ENCODE peak calls at places on chromosomes 7 and 10, in ten cellular contexts. One of them, this sample, is unnamed.

GRCh38 chr7:139853576-139854511 is 24.8 kb downstream of the TBXAS1 start:
- DNase-seq in PC-9: no peak
- DNase-seq in left ventricle myocardium inferior: no peak
- DNase-seq in right atrium auricular region: peak; percentile 83
- DNase-seq in GM13976: no peak
- DNase-seq in RWPE2: no peak
- DNase-seq in stomach: peak; percentile 39
- DNase-seq in lung: no peak
- DNase-seq in neural crest cell: no peak
- DNase-seq in suprapubic skin: no peak
- DNase-seq in this sample: peak; percentile 42

GRCh38 chr7:79245623-79246249 is 207.7 kb downstream of the MAGI2 start:
- DNase-seq in neural crest cell: no peak
- DNase-seq in suprapubic skin: no peak
- DNase-seq in GM13976: no peak
- DNase-seq in left ventricle myocardium inferior: no peak
- DNase-seq in RWPE2: no peak
- DNase-seq in lung: no peak
- DNase-seq in stomach: no peak
- DNase-seq in right atrium auricular region: no peak
- DNase-seq in PC-9: no peak
- DNase-seq in this sample: no peak

GRCh38 chr7:137628211-137628610 is 218.6 kb downstream of the DGKI start:
- DNase-seq in PC-9: no peak
- DNase-seq in suprapubic skin: no peak
- DNase-seq in GM13976: no peak
- DNase-seq in neural crest cell: no peak
- DNase-seq in RWPE2: no peak
- DNase-seq in right atrium auricular region: no peak
- DNase-seq in stomach: no peak
- DNase-seq in lung: no peak
- DNase-seq in left ventricle myocardium inferior: no peak
- DNase-seq in this sample: no peak

GRCh38 chr7:155456772-155457543 is 971 bp upstream of the EN2 start:
- DNase-seq in suprapubic skin: no peak
- DNase-seq in PC-9: no peak
- DNase-seq in neural crest cell: peak; percentile 68
- DNase-seq in RWPE2: peak; percentile 43
- DNase-seq in left ventricle myocardium inferior: peak; percentile 67
- DNase-seq in GM13976: peak; percentile 54
- DNase-seq in lung: peak; percentile 40
- DNase-seq in stomach: peak; percentile 42
- DNase-seq in right atrium auricular region: peak; percentile 60
- DNase-seq in this sample: no peak

GRCh38 chr7:131012477-131013031 is 278.5 kb upstream of the KLF14 start:
- DNase-seq in stomach: no peak
- DNase-seq in RWPE2: no peak
- DNase-seq in lung: no peak
- DNase-seq in GM13976: no peak
- DNase-seq in left ventricle myocardium inferior: no peak
- DNase-seq in suprapubic skin: no peak
- DNase-seq in neural crest cell: no peak
- DNase-seq in right atrium auricular region: no peak
- DNase-seq in PC-9: no peak
- DNase-seq in this sample: no peak

GRCh38 chr7:30660331-30661255 is 21.7 kb downstream of the CRHR2 start:
- DNase-seq in suprapubic skin: no peak
- DNase-seq in PC-9: no peak
- DNase-seq in RWPE2: peak; percentile 38
- DNase-seq in neural crest cell: no peak
- DNase-seq in right atrium auricular region: no peak
- DNase-seq in left ventricle myocardium inferior: no peak
- DNase-seq in stomach: no peak
- DNase-seq in GM13976: no peak
- DNase-seq in lung: no peak
- DNase-seq in this sample: no peak

GRCh38 chr10:132861884-132862461 is 76.0 kb upstream of the NKX6-2 start:
- DNase-seq in PC-9: no peak
- DNase-seq in stomach: no peak
- DNase-seq in RWPE2: peak; percentile 50
- DNase-seq in suprapubic skin: peak; percentile 79
- DNase-seq in lung: no peak
- DNase-seq in neural crest cell: no peak
- DNase-seq in right atrium auricular region: no peak
- DNase-seq in GM13976: no peak
- DNase-seq in left ventricle myocardium inferior: peak; percentile 12
- DNase-seq in this sample: no peak

GRCh38 chr10:22693371-22693784 is 21.0 kb downstream of the PIP4K2A start:
- DNase-seq in left ventricle myocardium inferior: no peak
- DNase-seq in PC-9: no peak
- DNase-seq in lung: no peak
- DNase-seq in suprapubic skin: no peak
- DNase-seq in stomach: no peak
- DNase-seq in right atrium auricular region: no peak
- DNase-seq in GM13976: no peak
- DNase-seq in RWPE2: no peak
- DNase-seq in neural crest cell: no peak
- DNase-seq in this sample: no peak

GRCh38 chr10:77940225-77940624 is 13.7 kb upstream of the DLG5 start:
- DNase-seq in lung: no peak
- DNase-seq in suprapubic skin: no peak
- DNase-seq in neural crest cell: no peak
- DNase-seq in PC-9: no peak
- DNase-seq in left ventricle myocardium inferior: no peak
- DNase-seq in RWPE2: no peak
- DNase-seq in GM13976: no peak
- DNase-seq in stomach: no peak
- DNase-seq in right atrium auricular region: no peak
- DNase-seq in this sample: no peak

GRCh38 chr7:132897093-132897492 is 184.8 kb downstream of the CHCHD3 start:
- DNase-seq in left ventricle myocardium inferior: no peak
- DNase-seq in stomach: no peak
- DNase-seq in right atrium auricular region: no peak
- DNase-seq in PC-9: no peak
- DNase-seq in GM13976: no peak
- DNase-seq in suprapubic skin: no peak
- DNase-seq in neural crest cell: no peak
- DNase-seq in RWPE2: no peak
- DNase-seq in lung: no peak
- DNase-seq in this sample: no peak

GRCh38 chr7:132895231-132895630 is 186.7 kb downstream of the CHCHD3 start:
- DNase-seq in stomach: no peak
- DNase-seq in neural crest cell: no peak
- DNase-seq in lung: no peak
- DNase-seq in PC-9: no peak
- DNase-seq in GM13976: no peak
- DNase-seq in suprapubic skin: no peak
- DNase-seq in left ventricle myocardium inferior: no peak
- DNase-seq in right atrium auricular region: no peak
- DNase-seq in RWPE2: no peak
- DNase-seq in this sample: no peak

GRCh38 chr7:132901241-132901640 is 180.6 kb downstream of the CHCHD3 start:
- DNase-seq in right atrium auricular region: no peak
- DNase-seq in left ventricle myocardium inferior: no peak
- DNase-seq in RWPE2: no peak
- DNase-seq in GM13976: no peak
- DNase-seq in suprapubic skin: no peak
- DNase-seq in lung: no peak
- DNase-seq in neural crest cell: no peak
- DNase-seq in PC-9: no peak
- DNase-seq in stomach: no peak
- DNase-seq in this sample: no peak

GRCh38 chr7:132904209-132904608 is 177.7 kb downstream of the CHCHD3 start:
- DNase-seq in lung: no peak
- DNase-seq in stomach: no peak
- DNase-seq in RWPE2: no peak
- DNase-seq in PC-9: no peak
- DNase-seq in suprapubic skin: no peak
- DNase-seq in neural crest cell: no peak
- DNase-seq in right atrium auricular region: no peak
- DNase-seq in left ventricle myocardium inferior: no peak
- DNase-seq in GM13976: no peak
- DNase-seq in this sample: no peak

DNA sequence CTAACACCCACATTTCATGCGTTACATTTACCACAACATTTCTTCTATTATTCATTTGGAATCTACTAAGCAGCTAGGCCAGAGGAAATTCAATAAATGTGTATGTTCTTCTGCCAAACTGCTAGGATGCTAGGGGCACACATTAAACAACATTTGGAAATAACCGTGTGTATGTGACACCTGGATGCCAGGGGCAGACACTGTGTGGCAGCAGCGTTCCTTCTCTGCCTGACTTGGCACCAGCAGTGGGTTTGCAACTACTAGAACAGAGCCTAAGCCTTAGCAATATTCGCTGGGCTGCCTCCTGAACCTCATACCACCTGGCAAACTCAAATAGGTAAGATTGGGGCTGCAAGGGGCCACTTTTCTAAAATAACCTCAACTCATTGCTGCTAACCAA is 182.1 kb downstream of the CHCHD3 start:
- DNase-seq in suprapubic skin: no peak
- DNase-seq in left ventricle myocardium inferior: no peak
- DNase-seq in stomach: no peak
- DNase-seq in GM13976: no peak
- DNase-seq in RWPE2: no peak
- DNase-seq in right atrium auricular region: no peak
- DNase-seq in neural crest cell: no peak
- DNase-seq in PC-9: no peak
- DNase-seq in lung: no peak
- DNase-seq in this sample: no peak
- TF ChIP-seq CTCF in suprapubic skin: no peak
- TF ChIP-seq CTCF in left ventricle myocardium inferior: no peak
- TF ChIP-seq CTCF in stomach: no peak
- TF ChIP-seq CTCF in GM13976: no peak
- TF ChIP-seq CTCF in RWPE2: no peak
- TF ChIP-seq CTCF in right atrium auricular region: no peak
- TF ChIP-seq CTCF in neural crest cell: no peak
- TF ChIP-seq CTCF in PC-9: no peak
- TF ChIP-seq CTCF in lung: no peak
- TF ChIP-seq CTCF in this sample: no peak

DNA sequence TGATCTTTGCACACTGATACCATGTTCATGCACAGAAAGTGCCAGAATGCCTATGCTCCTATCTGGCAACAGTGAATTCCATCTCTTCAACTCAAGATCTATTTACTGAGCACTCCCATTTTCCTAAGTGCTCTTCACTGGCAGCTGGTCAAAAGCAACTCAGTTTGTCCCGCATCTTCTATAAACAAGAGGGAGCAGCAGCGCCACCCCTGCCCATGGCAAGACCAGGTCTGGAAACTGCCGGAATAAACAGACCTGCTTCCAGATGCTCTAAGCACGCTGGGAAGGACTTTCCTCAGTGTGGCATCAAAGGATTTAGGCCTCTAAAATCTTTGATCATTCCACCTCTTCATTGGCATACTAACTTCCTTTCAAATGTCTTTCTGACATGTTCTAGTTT is 104.4 kb upstream of the MACROH2A2 start:
- DNase-seq in right atrium auricular region: no peak
- DNase-seq in GM13976: no peak
- DNase-seq in RWPE2: no peak
- DNase-seq in lung: no peak
- DNase-seq in neural crest cell: no peak
- DNase-seq in suprapubic skin: no peak
- DNase-seq in PC-9: no peak
- DNase-seq in stomach: no peak
- DNase-seq in left ventricle myocardium inferior: no peak
- DNase-seq in this sample: no peak
- TF ChIP-seq CTCF in right atrium auricular region: no peak
- TF ChIP-seq CTCF in GM13976: no peak
- TF ChIP-seq CTCF in RWPE2: no peak
- TF ChIP-seq CTCF in lung: no peak
- TF ChIP-seq CTCF in neural crest cell: no peak
- TF ChIP-seq CTCF in suprapubic skin: no peak
- TF ChIP-seq CTCF in PC-9: no peak
- TF ChIP-seq CTCF in stomach: no peak
- TF ChIP-seq CTCF in left ventricle myocardium inferior: no peak
- TF ChIP-seq CTCF in this sample: no peak

GRCh38 chr10:1581189-1581588 is 156.1 kb downstream of the ADARB2 start:
- DNase-seq in suprapubic skin: no peak
- DNase-seq in PC-9: no peak
- DNase-seq in lung: no peak
- DNase-seq in RWPE2: no peak
- DNase-seq in GM13976: no peak
- DNase-seq in stomach: no peak
- DNase-seq in left ventricle myocardium inferior: no peak
- DNase-seq in neural crest cell: no peak
- DNase-seq in right atrium auricular region: no peak
- DNase-seq in this sample: no peak
- TF ChIP-seq CTCF in suprapubic skin: no peak
- TF ChIP-seq CTCF in PC-9: no peak
- TF ChIP-seq CTCF in lung: no peak
- TF ChIP-seq CTCF in RWPE2: no peak
- TF ChIP-seq CTCF in GM13976: no peak
- TF ChIP-seq CTCF in stomach: no peak
- TF ChIP-seq CTCF in left ventricle myocardium inferior: no peak
- TF ChIP-seq CTCF in neural crest cell: no peak
- TF ChIP-seq CTCF in right atrium auricular region: no peak
- TF ChIP-seq CTCF in this sample: no peak

GRCh38 chr7:82616059-82616723 is 172.6 kb upstream of the CACNA2D1 start:
- DNase-seq in GM13976: no peak
- DNase-seq in right atrium auricular region: no peak
- DNase-seq in neural crest cell: no peak
- DNase-seq in lung: no peak
- DNase-seq in left ventricle myocardium inferior: no peak
- DNase-seq in stomach: no peak
- DNase-seq in PC-9: no peak
- DNase-seq in RWPE2: no peak
- DNase-seq in suprapubic skin: no peak
- DNase-seq in this sample: no peak

GRCh38 chr7:82609746-82610145 is 166.2 kb upstream of the CACNA2D1 start:
- DNase-seq in GM13976: no peak
- DNase-seq in lung: no peak
- DNase-seq in neural crest cell: no peak
- DNase-seq in RWPE2: no peak
- DNase-seq in suprapubic skin: no peak
- DNase-seq in PC-9: no peak
- DNase-seq in stomach: no peak
- DNase-seq in right atrium auricular region: no peak
- DNase-seq in left ventricle myocardium inferior: no peak
- DNase-seq in this sample: no peak

GRCh38 chr7:82617156-82617555 is 173.6 kb upstream of the CACNA2D1 start:
- DNase-seq in suprapubic skin: no peak
- DNase-seq in RWPE2: no peak
- DNase-seq in neural crest cell: no peak
- DNase-seq in left ventricle myocardium inferior: no peak
- DNase-seq in right atrium auricular region: no peak
- DNase-seq in GM13976: no peak
- DNase-seq in stomach: no peak
- DNase-seq in PC-9: no peak
- DNase-seq in lung: no peak
- DNase-seq in this sample: no peak

GRCh38 chr7:82615527-82615926 is 171.9 kb upstream of the CACNA2D1 start:
- DNase-seq in suprapubic skin: no peak
- DNase-seq in neural crest cell: no peak
- DNase-seq in stomach: no peak
- DNase-seq in GM13976: no peak
- DNase-seq in right atrium auricular region: no peak
- DNase-seq in RWPE2: no peak
- DNase-seq in PC-9: no peak
- DNase-seq in lung: no peak
- DNase-seq in left ventricle myocardium inferior: no peak
- DNase-seq in this sample: no peak
- TF ChIP-seq CTCF in suprapubic skin: no peak
- TF ChIP-seq CTCF in neural crest cell: no peak
- TF ChIP-seq CTCF in stomach: no peak
- TF ChIP-seq CTCF in GM13976: no peak
- TF ChIP-seq CTCF in right atrium auricular region: no peak
- TF ChIP-seq CTCF in RWPE2: no peak
- TF ChIP-seq CTCF in PC-9: no peak
- TF ChIP-seq CTCF in lung: no peak
- TF ChIP-seq CTCF in left ventricle myocardium inferior: no peak
- TF ChIP-seq CTCF in this sample: no peak

This sample was measured in omental fat pad.